ENCODE peak calls at places on chromosome 3, in nine cellular contexts. V is AG04450; J is SW480; T is retina; S is activated T-helper 1 cell treated with Interleukin-2 at 50 U/mL for 16 hours; B is T-helper 2 cell; I is iPS-NIHi11; E is uterus; U is effector CD4-positive, alpha-beta T cell. G is an unnamed sample.

GRCh38 chr3:159643406-159643805 is 345.2 kb upstream of the IL12A start:
- DNase-seq in V (no peak), J (no peak), T (no peak), S (no peak), B (no peak), I (no peak), E (no peak), U (no peak), G (no peak)

GRCh38 chr3:183188895-183189462 is 26.4 kb upstream of the LAMP3 start:
- DNase-seq in V (no peak), J (peak), T (peak), S (no peak), B (no peak), I (peak), E (no peak), U (no peak), G (peak)

GRCh38 chr3:154842546-154842945 is 237.6 kb upstream of the MME start:
- DNase-seq in V (no peak), J (no peak), T (no peak), S (no peak), B (no peak), I (no peak), E (no peak), U (no peak), G (no peak)

GRCh38 chr3:114929971-114930732 is 216.9 kb downstream of the ZBTB20 start:
- DNase-seq in V (no peak), J (no peak), T (no peak), S (no peak), B (no peak), I (peak), E (no peak), U (no peak), G (no peak)

GRCh38 chr3:57974796-57975388 is 33.3 kb upstream of the FLNB start:
- DNase-seq in V (peak), J (peak), T (no peak), S (no peak), B (no peak), I (no peak), E (no peak), U (no peak), G (no peak)

GRCh38 chr3:63141-63845 is 133.3 kb upstream of the CHL1 start:
- DNase-seq in V (no peak), J (no peak), T (peak), S (no peak), B (no peak), I (no peak), E (no peak), U (no peak), G (no peak)

GRCh38 chr3:14297305-14297704 is 105.1 kb upstream of the SLC6A6 start:
- DNase-seq in V (no peak), J (no peak), T (no peak), S (no peak), B (no peak), I (no peak), E (no peak), U (no peak), G (no peak)

GRCh38 chr3:78762121-78762520 is 1005.7 kb downstream of the ROBO1 start:
- DNase-seq in V (no peak), J (no peak), T (no peak), S (no peak), B (no peak), I (no peak), E (no peak), U (no peak), G (no peak)

GRCh38 chr3:161412117-161412516 is 40.8 kb upstream of the SPTSSB start:
- DNase-seq in V (no peak), J (no peak), T (no peak), S (no peak), B (no peak), I (no peak), E (no peak), U (no peak), G (no peak)

GRCh38 chr3:185717627-185718330 is 107.1 kb downstream of the IGF2BP2 start:
- DNase-seq in V (no peak), J (no peak), T (no peak), S (no peak), B (no peak), I (no peak), E (no peak), U (no peak), G (no peak)

GRCh38 chr3:44661189-44661588 is 12.7 kb downstream of the ZNF35 start:
- DNase-seq in V (no peak), J (no peak), T (no peak), S (no peak), B (no peak), I (peak), E (no peak), U (no peak), G (no peak)

GRCh38 chr3:56591256-56591655 is 34.3 kb downstream of the CCDC66 start:
- DNase-seq in V (no peak), J (no peak), T (no peak), S (no peak), B (no peak), I (no peak), E (no peak), U (no peak), G (no peak)

GRCh38 chr3:23248594-23249131 is 45.5 kb downstream of the UBE2E2 start:
- DNase-seq in V (no peak), J (no peak), T (no peak), S (no peak), B (no peak), I (no peak), E (no peak), U (no peak), G (no peak)

GRCh38 chr3:66423791-66424190 is 77.0 kb downstream of the LRIG1 start:
- DNase-seq in V (no peak), J (no peak), T (no peak), S (no peak), B (no peak), I (no peak), E (peak), U (no peak), G (no peak)

GRCh38 chr3:151660890-151661289 is 72.8 kb upstream of the AADACL2 start:
- DNase-seq in V (no peak), J (no peak), T (no peak), S (no peak), B (no peak), I (no peak), E (no peak), U (no peak), G (no peak)

GRCh38 chr3:46013316-46014094 is 13.8 kb downstream of the XCR1 start:
- DNase-seq in V (no peak), J (no peak), T (no peak), S (no peak), B (no peak), I (no peak), E (no peak), U (no peak), G (no peak)

GRCh38 chr3:53109822-53110771 is 20.1 kb downstream of the RFT1 start:
- DNase-seq in V (peak), J (no peak), T (no peak), S (no peak), B (no peak), I (peak), E (peak), U (no peak), G (no peak)

GRCh38 chr3:184592411-184593200 is 31.0 kb downstream of the EPHB3 start:
- DNase-seq in V (no peak), J (no peak), T (peak), S (no peak), B (no peak), I (peak), E (peak), U (no peak), G (no peak)

GRCh38 chr3:94036909-94037507 is 8.6 kb upstream of the STX19 start:
- DNase-seq in V (peak), J (peak), T (no peak), S (no peak), B (no peak), I (peak), E (no peak), U (no peak), G (no peak)

GRCh38 chr3:99365979-99366378 is 272.4 kb upstream of the COL8A1 start:
- DNase-seq in V (no peak), J (no peak), T (no peak), S (no peak), B (no peak), I (no peak), E (no peak), U (no peak), G (no peak)

GRCh38 chr3:21620511-21621395 is 130.3 kb downstream of the ZNF385D start:
- DNase-seq in V (no peak), J (peak), T (peak), S (no peak), B (no peak), I (no peak), E (no peak), U (no peak), G (no peak)

GRCh38 chr3:62318365-62318751 is 55.0 kb downstream of the FEZF2 start:
- DNase-seq in V (no peak), J (no peak), T (no peak), S (no peak), B (no peak), I (peak), E (no peak), U (no peak), G (no peak)

GRCh38 chr3:104909188-104909587 is 457.5 kb upstream of the ALCAM start:
- DNase-seq in V (peak), J (no peak), T (peak), S (no peak), B (no peak), I (no peak), E (no peak), U (no peak), G (no peak)

GRCh38 chr3:42061711-42062408 is 29.3 kb upstream of the TRAK1 start:
- DNase-seq in V (peak), J (peak), T (no peak), S (no peak), B (no peak), I (peak), E (peak), U (no peak), G (no peak)

GRCh38 chr3:99114565-99115291 is 213.2 kb upstream of the DCBLD2 start:
- DNase-seq in V (peak), J (peak), T (no peak), S (no peak), B (no peak), I (peak), E (no peak), U (no peak), G (no peak)

G was measured in anterior cingulate cortex.